ENCODE peak calls at places on chromosomes 13 and 19, in four cellular contexts. H is DND-41, W is left ventricle myocardium inferior, D is AG04450. L is an unnamed sample.
A peak's percentile ranks its signal among the peaks of the same experiment; 100 is the strongest.

GRCh38 chr13:78601886-78602560 is 1.3 kb downstream of the POU4F1 start:
- DNase-seq in W (no peak), D (no peak), H (no peak), L (no peak)

GRCh38 chr19:42253245-42254082 is 1.5 kb downstream of the ERF start:
- DNase-seq in H (peak; percentile 79), W (peak; percentile 65), D (no peak), L (no peak)

GRCh38 chr19:49939721-49940481 is 10.6 kb upstream of the NUP62 start:
- DNase-seq in W (no peak), H (no peak), D (no peak), L (no peak)

GRCh38 chr13:99990045-99990977 is 8.7 kb downstream of the ZIC2 start:
- DNase-seq in D (no peak), W (no peak), H (no peak), L (no peak)

GRCh38 chr13:98998831-98999634 is 21.2 kb upstream of the DOCK9 start:
- DNase-seq in H (peak; percentile 53), W (no peak), D (no peak), L (no peak)

GRCh38 chr13:102777716-102778115 is 4.1 kb upstream of the TEX30 start:
- DNase-seq in H (no peak), W (no peak), D (no peak), L (no peak)

GRCh38 chr13:51974485-51974884 is 36.8 kb downstream of the ATP7B start:
- DNase-seq in H (no peak), W (no peak), D (no peak), L (no peak)

GRCh38 chr13:79481685-79482052 is 714 bp downstream of the NDFIP2 start:
- DNase-seq in W (no peak), D (no peak), H (no peak), L (no peak)

GRCh38 chr19:48658483-48658882 is 12.5 kb upstream of the CA11 start:
- DNase-seq in D (no peak), W (no peak), H (no peak), L (no peak)

GRCh38 chr13:30274083-30274482 is 33.3 kb downstream of the KATNAL1 start:
- DNase-seq in D (no peak), W (no peak), H (no peak), L (no peak)

GRCh38 chr13:89212186-89212585 is 1541.0 kb downstream of the SLITRK5 start:
- DNase-seq in D (no peak), W (no peak), H (no peak), L (no peak)

GRCh38 chr13:30810261-30810701 is 74.9 kb downstream of the ALOX5AP start:
- DNase-seq in D (no peak), H (no peak), W (no peak), L (no peak)

GRCh38 chr13:103140001-103140671 is 73.9 kb upstream of the SLC10A2 start:
- DNase-seq in H (no peak), W (no peak), D (no peak), L (no peak)

GRCh38 chr19:48918801-48919247 is 14.7 kb upstream of the DHDH start:
- DNase-seq in W (no peak), H (peak; percentile 38), D (no peak), L (no peak)

GRCh38 chr19:17148130-17148529 is 67.0 kb upstream of the USE1 start:
- DNase-seq in D (no peak), H (no peak), W (no peak), L (no peak)

GRCh38 chr13:102536695-102537485 is 59.9 kb upstream of the TPP2 start:
- DNase-seq in D (no peak), W (no peak), H (no peak), L (no peak)

GRCh38 chr13:53781941-53782340 is 753.3 kb downstream of the OLFM4 start:
- DNase-seq in D (no peak), W (no peak), H (no peak), L (no peak)

GRCh38 chr19:17536957-17537356 is 18.5 kb upstream of the COLGALT1 start:
- DNase-seq in W (no peak), D (no peak), H (no peak), L (no peak)

GRCh38 chr19:11420894-11421606 is 1.9 kb upstream of the RGL3 start:
- DNase-seq in H (no peak), D (no peak), W (peak; percentile 61), L (no peak)

GRCh38 chr19:23098988-23099387 is 17.8 kb upstream of the ZNF730 start:
- DNase-seq in W (no peak), D (no peak), H (no peak), L (no peak)
- TF ChIP-seq CTCF in W (no peak), D (no peak), H (no peak), L (no peak)

DNA sequence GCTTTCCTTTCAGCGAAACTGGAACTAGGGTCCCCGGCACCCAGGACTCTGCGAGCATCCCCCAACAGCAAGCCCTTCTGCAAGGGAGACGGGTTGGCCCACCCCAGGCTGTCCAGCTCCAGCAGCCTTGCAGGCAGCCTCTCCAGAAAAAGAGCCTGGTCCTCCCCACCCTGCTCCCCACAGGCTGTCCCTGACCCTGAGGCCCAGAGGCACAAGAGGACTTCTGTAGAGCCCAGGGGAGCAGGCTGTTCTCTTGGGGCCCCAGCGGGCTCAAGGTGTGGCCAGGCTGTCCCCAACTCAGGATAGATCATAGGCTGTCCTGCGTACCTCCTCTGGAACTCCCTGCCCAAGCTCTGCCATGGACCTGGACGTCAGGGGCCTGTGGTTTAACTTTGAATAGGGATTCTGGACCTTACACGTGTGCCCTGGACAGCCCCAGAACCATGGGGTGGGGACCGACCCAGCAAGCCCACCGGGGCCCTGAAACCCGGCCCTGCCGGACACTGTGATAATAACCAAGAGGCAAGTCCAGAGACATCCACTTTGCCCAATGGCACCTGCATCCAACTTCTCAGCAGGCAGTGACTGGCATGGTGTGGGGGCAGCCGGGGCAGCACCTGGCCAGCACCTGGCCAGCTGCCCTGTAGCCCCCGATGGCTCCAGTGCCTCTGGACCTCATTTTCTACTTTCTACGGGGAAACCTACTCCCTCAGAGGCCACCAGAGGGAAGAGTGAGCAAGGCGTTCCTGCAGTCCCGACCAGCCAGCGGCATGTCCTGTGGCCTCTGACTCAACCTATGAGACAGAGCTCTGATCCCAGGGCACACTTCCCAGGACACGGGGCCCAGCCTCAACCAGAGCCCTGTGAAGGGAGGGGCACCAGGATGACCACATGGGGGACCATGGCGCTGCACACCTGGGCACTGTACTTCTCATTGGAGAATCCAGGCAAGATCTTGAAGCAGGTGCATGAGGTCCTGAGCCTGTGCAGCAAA is 50.9 kb upstream of the TPM4 start:
- DNase-seq in D (peak; percentile 16), H (no peak), W (no peak), L (peak; percentile 19)
- TF ChIP-seq CTCF in D (peak; percentile 68), H (peak; percentile 23), W (peak; percentile 39), L (peak; percentile 67)

DNA sequence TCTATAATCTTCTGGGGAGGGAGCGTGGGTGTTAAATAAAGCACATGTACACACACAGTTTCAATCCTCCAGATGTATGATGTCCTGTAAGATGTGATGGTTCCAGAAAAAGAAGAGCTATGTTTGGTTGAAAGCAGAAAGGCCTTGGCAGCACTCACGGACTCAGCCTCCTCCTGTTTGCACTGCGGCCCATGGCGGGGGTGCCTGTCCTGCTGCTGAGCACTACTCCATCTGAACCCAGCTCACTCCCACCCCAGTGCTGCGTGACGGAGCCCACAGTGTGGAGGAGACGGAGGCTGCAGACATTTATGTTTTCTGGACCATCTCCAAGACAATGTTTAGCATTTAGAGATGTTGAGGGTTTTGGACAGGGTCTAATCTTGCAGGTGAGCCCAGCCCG is 343.6 kb downstream of the TEX29 start:
- DNase-seq in W (no peak), H (no peak), D (no peak), L (no peak)
- TF ChIP-seq CTCF in W (no peak), H (no peak), D (no peak), L (no peak)

GRCh38 chr13:23372264-23372905 is 61.1 kb downstream of the SACS start:
- DNase-seq in W (no peak), D (no peak), H (no peak), L (no peak)

GRCh38 chr13:23380534-23380933 is 53.0 kb downstream of the SACS start:
- DNase-seq in D (no peak), W (no peak), H (no peak), L (no peak)

GRCh38 chr13:23378009-23378632 is 55.4 kb downstream of the SACS start:
- DNase-seq in D (peak; percentile 94), H (peak; percentile 12), W (no peak), L (peak; percentile 93)

GRCh38 chr13:23377603-23378002 is 55.9 kb downstream of the SACS start:
- DNase-seq in H (no peak), W (no peak), D (no peak), L (no peak)

DNA sequence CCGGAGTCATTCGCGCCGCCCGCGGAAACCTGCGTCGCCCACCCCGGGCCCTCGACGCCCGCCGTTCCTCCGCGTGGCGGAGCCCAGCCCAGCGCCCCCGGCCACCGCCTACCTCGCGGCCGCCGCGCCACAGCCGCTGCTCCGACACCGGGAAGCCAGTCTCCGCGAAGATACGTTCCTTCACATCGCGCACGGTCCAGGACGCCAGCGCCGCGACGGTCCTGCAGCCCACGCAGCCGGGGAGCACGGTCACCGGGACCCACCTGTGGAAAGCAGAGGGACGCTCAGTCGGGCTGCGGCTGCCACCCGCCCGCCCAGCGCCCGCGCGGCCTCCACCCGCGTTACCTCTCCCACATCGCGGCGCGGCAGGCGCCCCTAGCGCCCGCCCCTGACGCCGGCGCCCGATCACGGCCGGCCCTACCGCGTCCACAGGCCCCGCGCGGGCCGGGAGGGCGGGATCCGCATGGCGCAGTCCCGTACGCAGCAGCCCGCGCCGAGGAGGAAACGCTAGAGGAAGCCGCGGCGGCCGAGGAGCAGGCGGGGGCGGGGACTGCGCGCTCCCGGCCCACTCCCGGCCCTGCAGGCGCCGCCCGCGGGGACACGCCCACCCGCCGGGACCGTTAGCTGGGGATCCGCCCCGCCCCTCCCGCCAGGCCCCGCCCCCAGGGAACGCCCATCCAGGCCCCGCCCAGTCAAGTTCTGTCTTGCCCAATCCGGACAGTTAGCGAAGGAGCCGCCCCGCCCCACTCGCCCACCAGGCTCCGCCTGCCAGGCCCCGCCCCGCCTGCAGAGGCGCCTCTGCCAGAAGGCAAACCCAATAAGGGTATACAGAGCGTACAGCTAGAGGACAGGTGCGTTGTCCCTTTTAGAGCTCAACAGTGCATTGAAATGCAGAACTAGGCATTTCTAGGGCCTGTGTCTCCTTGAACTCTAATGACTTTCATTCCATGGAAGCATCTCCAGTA is 58.2 kb downstream of the SACS start:
- DNase-seq in H (peak; percentile 96), D (peak; percentile 84), W (peak; percentile 98), L (peak; percentile 90)
- TF ChIP-seq CTCF in H (peak; percentile 32), D (no peak), W (peak; percentile 55), L (no peak)

DNA sequence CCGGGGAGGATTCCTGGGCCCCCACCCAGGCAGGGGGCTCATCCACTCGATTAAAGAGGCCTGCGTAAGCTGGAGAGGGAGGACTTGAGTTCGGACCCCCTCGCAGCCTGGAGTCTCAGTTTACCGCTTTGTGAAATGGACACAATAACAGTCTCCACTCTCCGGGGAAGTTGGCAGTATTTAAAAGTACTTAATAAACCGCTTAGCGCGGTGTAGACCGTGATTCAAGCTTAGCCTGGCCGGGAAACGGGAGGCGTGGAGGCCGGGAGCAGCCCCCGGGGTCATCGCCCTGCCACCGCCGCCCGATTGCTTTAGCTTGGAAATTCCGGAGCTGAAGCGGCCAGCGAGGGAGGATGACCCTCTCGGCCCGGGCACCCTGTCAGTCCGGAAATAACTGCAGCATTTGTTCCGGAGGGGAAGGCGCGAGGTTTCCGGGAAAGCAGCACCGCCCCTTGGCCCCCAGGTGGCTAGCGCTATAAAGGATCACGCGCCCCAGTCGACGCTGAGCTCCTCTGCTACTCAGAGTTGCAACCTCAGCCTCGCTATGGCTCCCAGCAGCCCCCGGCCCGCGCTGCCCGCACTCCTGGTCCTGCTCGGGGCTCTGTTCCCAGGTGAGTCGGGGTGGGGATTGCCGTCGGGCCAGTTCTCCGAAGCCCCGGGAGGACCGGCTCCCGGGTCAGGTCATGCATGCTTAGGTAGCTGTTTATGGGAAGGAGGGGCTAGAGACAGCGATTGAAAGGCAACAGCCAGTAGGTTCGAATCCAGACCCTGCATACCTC is at the start of gene ICAM1:
- DNase-seq in D (no peak), H (peak; percentile 80), W (peak; percentile 84), L (no peak)
- TF ChIP-seq CTCF in D (no peak), H (peak; percentile 24), W (peak; percentile 24), L (no peak)